ENCODE peak calls at places on chromosomes 12 and 14, in ten cellular contexts. H, J, G, B, E, W, L, I, Y and M are unnamed samples.

GRCh38 chr12:65490193-65490592 is 211.7 kb downstream of the MSRB3 start:
- DNase-seq in H (no peak), J (no peak), G (peak), B (peak), E (no peak), W (no peak), L (no peak), I (no peak), Y (no peak), M (no peak)

GRCh38 chr14:105974902-105975301 is 448.5 kb downstream of the TMEM121 start:
- DNase-seq in H (no peak), J (peak), G (no peak), B (no peak), E (no peak), W (peak), L (no peak), I (no peak), Y (peak), M (no peak)

GRCh38 chr12:52007158-52007921 is 594 bp downstream of the TAMALIN start:
- DNase-seq in H (peak), J (no peak), G (peak), B (no peak), E (no peak), W (peak), L (peak), I (no peak), Y (no peak), M (no peak)

GRCh38 chr12:54030889-54031860 is 1.7 kb upstream of the HOXC5 start:
- DNase-seq in H (no peak), J (no peak), G (no peak), B (peak), E (peak), W (no peak), L (no peak), I (no peak), Y (no peak), M (no peak)

GRCh38 chr12:117530796-117531195 is 169.4 kb upstream of the NOS1 start:
- DNase-seq in H (no peak), J (no peak), G (no peak), B (no peak), E (no peak), W (no peak), L (no peak), I (no peak), Y (no peak), M (no peak)

GRCh38 chr14:71776463-71777359 is 155.5 kb upstream of the RGS6 start:
- DNase-seq in H (no peak), J (no peak), G (peak), B (peak), E (no peak), W (no peak), L (no peak), I (no peak), Y (no peak), M (no peak)

GRCh38 chr14:68598621-68599447 is 194.0 kb downstream of the ZFP36L1 start:
- DNase-seq in H (no peak), J (no peak), G (peak), B (peak), E (no peak), W (no peak), L (peak), I (no peak), Y (no peak), M (no peak)

GRCh38 chr12:13913371-13913770 is 68.0 kb downstream of the GRIN2B start:
- DNase-seq in H (no peak), J (no peak), G (no peak), B (no peak), E (no peak), W (no peak), L (no peak), I (no peak), Y (no peak), M (no peak)

GRCh38 chr12:1836854-1837411 is 16.6 kb downstream of the LRTM2 start:
- DNase-seq in H (no peak), J (no peak), G (no peak), B (no peak), E (no peak), W (no peak), L (no peak), I (no peak), Y (no peak), M (no peak)

GRCh38 chr12:42648061-42648460 is 58.5 kb upstream of the PRICKLE1 start:
- DNase-seq in H (no peak), J (no peak), G (no peak), B (no peak), E (no peak), W (no peak), L (no peak), I (no peak), Y (no peak), M (no peak)

GRCh38 chr12:116542345-116542950 is 16.7 kb upstream of the MAP1LC3B2 start:
- DNase-seq in H (no peak), J (no peak), G (peak), B (no peak), E (no peak), W (no peak), L (no peak), I (no peak), Y (no peak), M (no peak)